ENCODE peak calls at places on chromosome 14, in eight cellular contexts. One of them, this sample, is unnamed.

GRCh38 chr14:90093942-90094595 is 32.3 kb downstream of the KCNK13 start:
- DNase-seq in adipocyte: peak; percentile 61
- DNase-seq in ovary: no peak
- DNase-seq in CD8-positive, alpha-beta memory T cell: no peak
- DNase-seq in right lobe of liver: no peak
- DNase-seq in SK-N-SH: no peak
- DNase-seq in prostate gland: no peak
- DNase-seq in CD4-positive, alpha-beta memory T cell: no peak
- DNase-seq in this sample: no peak

GRCh38 chr14:33081259-33081658 is 142.6 kb downstream of the NPAS3 start:
- DNase-seq in SK-N-SH: no peak
- DNase-seq in prostate gland: no peak
- DNase-seq in adipocyte: no peak
- DNase-seq in right lobe of liver: no peak
- DNase-seq in CD4-positive, alpha-beta memory T cell: no peak
- DNase-seq in ovary: no peak
- DNase-seq in CD8-positive, alpha-beta memory T cell: no peak
- DNase-seq in this sample: no peak

GRCh38 chr14:41297961-41298690 is 308.6 kb upstream of the LRFN5 start:
- DNase-seq in adipocyte: no peak
- DNase-seq in right lobe of liver: no peak
- DNase-seq in ovary: no peak
- DNase-seq in prostate gland: no peak
- DNase-seq in SK-N-SH: no peak
- DNase-seq in CD4-positive, alpha-beta memory T cell: no peak
- DNase-seq in CD8-positive, alpha-beta memory T cell: no peak
- DNase-seq in this sample: no peak

GRCh38 chr14:55389330-55389729 is 22.3 kb downstream of the ATG14 start:
- DNase-seq in SK-N-SH: no peak
- DNase-seq in adipocyte: peak; percentile 76
- DNase-seq in ovary: no peak
- DNase-seq in prostate gland: no peak
- DNase-seq in right lobe of liver: no peak
- DNase-seq in CD4-positive, alpha-beta memory T cell: no peak
- DNase-seq in CD8-positive, alpha-beta memory T cell: no peak
- DNase-seq in this sample: no peak

GRCh38 chr14:55274760-55275159 is 3.5 kb downstream of the FBXO34 start:
- DNase-seq in adipocyte: peak; percentile 53
- DNase-seq in CD8-positive, alpha-beta memory T cell: no peak
- DNase-seq in right lobe of liver: no peak
- DNase-seq in SK-N-SH: peak; percentile 29
- DNase-seq in ovary: no peak
- DNase-seq in prostate gland: no peak
- DNase-seq in CD4-positive, alpha-beta memory T cell: no peak
- DNase-seq in this sample: no peak

GRCh38 chr14:101251812-101252442 is 309.4 kb upstream of the DIO3 start:
- DNase-seq in CD8-positive, alpha-beta memory T cell: no peak
- DNase-seq in ovary: no peak
- DNase-seq in CD4-positive, alpha-beta memory T cell: no peak
- DNase-seq in right lobe of liver: no peak
- DNase-seq in prostate gland: no peak
- DNase-seq in adipocyte: no peak
- DNase-seq in SK-N-SH: peak; percentile 1
- DNase-seq in this sample: no peak

GRCh38 chr14:75339059-75339458 is 60.4 kb downstream of the FOS start:
- DNase-seq in ovary: no peak
- DNase-seq in CD4-positive, alpha-beta memory T cell: no peak
- DNase-seq in right lobe of liver: no peak
- DNase-seq in SK-N-SH: no peak
- DNase-seq in prostate gland: no peak
- DNase-seq in CD8-positive, alpha-beta memory T cell: no peak
- DNase-seq in adipocyte: peak; percentile 65
- DNase-seq in this sample: no peak

GRCh38 chr14:99077844-99078236 is 194.2 kb downstream of the BCL11B start:
- DNase-seq in ovary: no peak
- DNase-seq in prostate gland: no peak
- DNase-seq in SK-N-SH: no peak
- DNase-seq in CD4-positive, alpha-beta memory T cell: no peak
- DNase-seq in CD8-positive, alpha-beta memory T cell: no peak
- DNase-seq in adipocyte: no peak
- DNase-seq in right lobe of liver: no peak
- DNase-seq in this sample: no peak

GRCh38 chr14:98689936-98690335 is 582.1 kb downstream of the BCL11B start:
- DNase-seq in CD8-positive, alpha-beta memory T cell: no peak
- DNase-seq in prostate gland: no peak
- DNase-seq in adipocyte: no peak
- DNase-seq in CD4-positive, alpha-beta memory T cell: no peak
- DNase-seq in ovary: no peak
- DNase-seq in right lobe of liver: no peak
- DNase-seq in SK-N-SH: no peak
- DNase-seq in this sample: no peak

GRCh38 chr14:100436745-100437406 is 113.7 kb downstream of the SLC25A47 start:
- DNase-seq in prostate gland: no peak
- DNase-seq in CD8-positive, alpha-beta memory T cell: no peak
- DNase-seq in ovary: no peak
- DNase-seq in right lobe of liver: peak; percentile 43
- DNase-seq in adipocyte: no peak
- DNase-seq in SK-N-SH: no peak
- DNase-seq in CD4-positive, alpha-beta memory T cell: no peak
- DNase-seq in this sample: no peak

GRCh38 chr14:91854327-91854934 is 12.9 kb downstream of the TC2N start:
- DNase-seq in prostate gland: no peak
- DNase-seq in CD8-positive, alpha-beta memory T cell: no peak
- DNase-seq in ovary: no peak
- DNase-seq in CD4-positive, alpha-beta memory T cell: no peak
- DNase-seq in right lobe of liver: no peak
- DNase-seq in SK-N-SH: no peak
- DNase-seq in adipocyte: no peak
- DNase-seq in this sample: no peak

GRCh38 chr14:101097109-101097793 is 193.7 kb upstream of the RTL1 start:
- DNase-seq in SK-N-SH: no peak
- DNase-seq in prostate gland: no peak
- DNase-seq in adipocyte: no peak
- DNase-seq in ovary: no peak
- DNase-seq in CD8-positive, alpha-beta memory T cell: no peak
- DNase-seq in right lobe of liver: no peak
- DNase-seq in CD4-positive, alpha-beta memory T cell: no peak
- DNase-seq in this sample: no peak

GRCh38 chr14:106875503-106875902 is 1349.1 kb downstream of the TMEM121 start:
- DNase-seq in right lobe of liver: no peak
- DNase-seq in adipocyte: no peak
- DNase-seq in prostate gland: no peak
- DNase-seq in CD4-positive, alpha-beta memory T cell: no peak
- DNase-seq in SK-N-SH: no peak
- DNase-seq in CD8-positive, alpha-beta memory T cell: no peak
- DNase-seq in ovary: peak; percentile 67
- DNase-seq in this sample: no peak

GRCh38 chr14:55645845-55646832 is 66.1 kb downstream of the KTN1 start:
- DNase-seq in CD4-positive, alpha-beta memory T cell: no peak
- DNase-seq in right lobe of liver: no peak
- DNase-seq in CD8-positive, alpha-beta memory T cell: no peak
- DNase-seq in ovary: no peak
- DNase-seq in prostate gland: no peak
- DNase-seq in adipocyte: no peak
- DNase-seq in SK-N-SH: no peak
- DNase-seq in this sample: no peak

GRCh38 chr14:57389646-57390036 is 745 bp upstream of the NAA30 start:
- DNase-seq in prostate gland: peak; percentile 7
- DNase-seq in ovary: peak; percentile 23
- DNase-seq in SK-N-SH: peak; percentile 1
- DNase-seq in CD8-positive, alpha-beta memory T cell: no peak
- DNase-seq in right lobe of liver: no peak
- DNase-seq in adipocyte: no peak
- DNase-seq in CD4-positive, alpha-beta memory T cell: no peak
- DNase-seq in this sample: no peak

GRCh38 chr14:31243860-31244259 is 36.3 kb upstream of the HECTD1 start:
- DNase-seq in prostate gland: no peak
- DNase-seq in SK-N-SH: no peak
- DNase-seq in CD8-positive, alpha-beta memory T cell: no peak
- DNase-seq in ovary: no peak
- DNase-seq in CD4-positive, alpha-beta memory T cell: no peak
- DNase-seq in right lobe of liver: no peak
- DNase-seq in adipocyte: no peak
- DNase-seq in this sample: no peak

GRCh38 chr14:24321212-24321975 is 10.1 kb downstream of the LTB4R start:
- DNase-seq in prostate gland: no peak
- DNase-seq in SK-N-SH: no peak
- DNase-seq in adipocyte: no peak
- DNase-seq in CD8-positive, alpha-beta memory T cell: no peak
- DNase-seq in right lobe of liver: no peak
- DNase-seq in ovary: no peak
- DNase-seq in CD4-positive, alpha-beta memory T cell: no peak
- DNase-seq in this sample: no peak

GRCh38 chr14:68144051-68144681 is 324.6 kb downstream of the RAD51B start:
- DNase-seq in right lobe of liver: no peak
- DNase-seq in prostate gland: peak; percentile 47
- DNase-seq in adipocyte: peak; percentile 53
- DNase-seq in CD4-positive, alpha-beta memory T cell: no peak
- DNase-seq in ovary: no peak
- DNase-seq in CD8-positive, alpha-beta memory T cell: no peak
- DNase-seq in SK-N-SH: no peak
- DNase-seq in this sample: no peak
- H3K4me1 ChIP-seq in right lobe of liver: no peaks in the 10 kb centered on the region
- H3K4me1 ChIP-seq in prostate gland: peaks cover 10% of the 10 kb centered on the region
- H3K4me1 ChIP-seq in adipocyte: peaks cover 82% of the 10 kb centered on the region
- H3K4me1 ChIP-seq in CD4-positive, alpha-beta memory T cell: peaks cover 21% of the 10 kb centered on the region
- H3K4me1 ChIP-seq in ovary: peaks cover 27% of the 10 kb centered on the region
- H3K4me1 ChIP-seq in CD8-positive, alpha-beta memory T cell: no peaks in the 10 kb centered on the region
- H3K4me1 ChIP-seq in SK-N-SH: peaks cover 14% of the 10 kb centered on the region
- H3K4me1 ChIP-seq in this sample: peaks cover 5% of the 10 kb centered on the region

DNA sequence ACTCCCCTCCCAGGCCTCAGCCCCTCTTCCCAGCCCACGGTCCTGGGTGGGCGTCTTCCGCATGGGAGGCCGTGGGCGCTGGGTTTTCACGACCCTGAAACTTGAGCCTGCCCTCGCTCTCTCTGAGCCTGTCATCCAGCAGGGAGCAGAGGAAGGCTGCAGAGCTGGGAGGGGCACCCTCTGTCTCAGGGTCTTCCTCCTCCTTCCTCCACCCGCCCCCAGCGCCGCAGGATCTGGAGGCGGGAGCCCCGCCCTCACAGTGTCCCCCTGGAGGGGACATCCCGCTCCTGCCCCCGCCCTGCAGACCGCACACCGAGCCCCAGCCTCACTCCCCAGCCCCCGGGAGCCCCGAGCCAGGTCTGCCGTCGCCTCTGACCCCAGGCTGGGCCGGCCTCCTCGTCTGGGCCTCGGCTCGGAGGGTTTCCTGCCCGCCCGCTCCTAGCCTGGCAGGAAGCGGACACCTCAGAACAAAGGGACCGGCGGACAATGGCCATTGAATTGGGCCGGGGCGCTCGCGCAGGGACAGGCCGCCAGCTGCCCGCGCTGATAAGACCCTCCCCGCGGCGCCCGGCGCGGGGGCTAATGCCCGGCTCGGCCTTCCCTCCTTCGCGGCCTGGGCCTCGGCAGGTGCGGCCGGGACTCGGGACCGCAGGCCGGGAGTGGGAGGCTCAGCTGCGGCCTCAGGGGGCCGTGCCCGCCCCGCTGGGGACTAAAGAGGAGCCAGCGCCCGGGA is 15.3 kb upstream of the NUDT14 start:
- DNase-seq in SK-N-SH: no peak
- DNase-seq in prostate gland: no peak
- DNase-seq in adipocyte: no peak
- DNase-seq in CD4-positive, alpha-beta memory T cell: no peak
- DNase-seq in ovary: no peak
- DNase-seq in right lobe of liver: no peak
- DNase-seq in CD8-positive, alpha-beta memory T cell: no peak
- DNase-seq in this sample: no peak
- H3K27me3 ChIP-seq in SK-N-SH: no peaks in the 10 kb centered on the region
- H3K27me3 ChIP-seq in prostate gland: peaks cover 7% of the 10 kb centered on the region
- H3K27me3 ChIP-seq in adipocyte: peaks cover 60% of the 10 kb centered on the region
- H3K27me3 ChIP-seq in CD4-positive, alpha-beta memory T cell: peaks cover 8% of the 10 kb centered on the region
- H3K27me3 ChIP-seq in ovary: no peaks in the 10 kb centered on the region
- H3K27me3 ChIP-seq in right lobe of liver: no peaks in the 10 kb centered on the region
- H3K27me3 ChIP-seq in CD8-positive, alpha-beta memory T cell: peaks cover 11% of the 10 kb centered on the region
- H3K27me3 ChIP-seq in this sample: no peaks in the 10 kb centered on the region

GRCh38 chr14:73753043-73753886 is 39.1 kb upstream of the PNMA1 start:
- DNase-seq in CD4-positive, alpha-beta memory T cell: peak; percentile 78
- DNase-seq in CD8-positive, alpha-beta memory T cell: no peak
- DNase-seq in ovary: no peak
- DNase-seq in right lobe of liver: peak; percentile 84
- DNase-seq in SK-N-SH: peak; percentile 64
- DNase-seq in adipocyte: no peak
- DNase-seq in prostate gland: no peak
- DNase-seq in this sample: peak; percentile 53
- H3K4me1 ChIP-seq in CD4-positive, alpha-beta memory T cell: peaks cover 99% of the 10 kb centered on the region
- H3K4me1 ChIP-seq in CD8-positive, alpha-beta memory T cell: peaks cover 98% of the 10 kb centered on the region
- H3K4me1 ChIP-seq in ovary: peaks cover 58% of the 10 kb centered on the region
- H3K4me1 ChIP-seq in right lobe of liver: peaks cover 38% of the 10 kb centered on the region
- H3K4me1 ChIP-seq in SK-N-SH: peaks cover 67% of the 10 kb centered on the region
- H3K4me1 ChIP-seq in adipocyte: peaks cover 86% of the 10 kb centered on the region
- H3K4me1 ChIP-seq in prostate gland: peaks cover 85% of the 10 kb centered on the region
- H3K4me1 ChIP-seq in this sample: peaks cover 95% of the 10 kb centered on the region

GRCh38 chr14:104624939-104625338 is 20.4 kb upstream of the TMEM179 start:
- DNase-seq in SK-N-SH: no peak
- DNase-seq in adipocyte: no peak
- DNase-seq in CD8-positive, alpha-beta memory T cell: no peak
- DNase-seq in prostate gland: no peak
- DNase-seq in right lobe of liver: no peak
- DNase-seq in CD4-positive, alpha-beta memory T cell: no peak
- DNase-seq in ovary: no peak
- DNase-seq in this sample: no peak
- H3K27me3 ChIP-seq in SK-N-SH: peaks cover 17% of the 10 kb centered on the region
- H3K27me3 ChIP-seq in adipocyte: peaks cover 37% of the 10 kb centered on the region
- H3K27me3 ChIP-seq in CD8-positive, alpha-beta memory T cell: no peaks in the 10 kb centered on the region
- H3K27me3 ChIP-seq in prostate gland: no peaks in the 10 kb centered on the region
- H3K27me3 ChIP-seq in right lobe of liver: no peaks in the 10 kb centered on the region
- H3K27me3 ChIP-seq in CD4-positive, alpha-beta memory T cell: peaks cover 5% of the 10 kb centered on the region
- H3K27me3 ChIP-seq in ovary: no peaks in the 10 kb centered on the region
- H3K27me3 ChIP-seq in this sample: peaks cover 6% of the 10 kb centered on the region

DNA sequence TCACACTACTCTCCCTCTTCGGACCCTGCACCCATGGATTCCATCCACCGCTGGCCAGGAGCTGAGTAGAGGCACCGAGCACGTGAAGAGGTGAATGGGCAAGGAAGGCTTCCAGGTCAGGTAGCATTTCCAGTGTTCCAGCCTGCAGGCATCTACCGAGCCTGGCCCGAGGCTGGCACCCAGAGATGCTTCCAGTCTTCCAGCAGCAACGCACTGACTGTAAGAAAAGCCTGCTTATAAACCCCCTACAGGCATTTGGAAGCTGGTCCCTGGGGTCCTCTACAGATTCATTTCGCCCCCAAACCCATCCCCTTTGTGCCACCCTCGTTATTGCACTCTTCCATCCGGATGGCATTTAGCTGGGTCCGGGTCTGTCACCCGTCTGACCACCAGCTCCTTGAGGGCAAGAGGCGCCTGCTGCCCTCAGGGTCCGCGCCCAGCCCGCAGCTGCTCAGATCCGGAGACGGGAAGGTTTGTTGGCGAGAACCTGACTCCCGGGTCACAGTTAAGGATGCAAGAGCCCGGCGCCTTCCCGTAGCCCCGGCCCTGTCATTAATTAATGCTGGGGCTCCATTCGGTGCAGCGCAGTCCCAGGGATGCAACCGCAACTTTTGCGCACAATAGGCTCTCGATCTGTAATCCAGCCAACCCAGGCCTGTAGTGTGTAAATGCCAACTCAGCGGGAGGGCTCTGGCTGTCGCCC is 614 bp upstream of the MARK3 start:
- DNase-seq in adipocyte: no peak
- DNase-seq in prostate gland: no peak
- DNase-seq in ovary: no peak
- DNase-seq in CD8-positive, alpha-beta memory T cell: no peak
- DNase-seq in SK-N-SH: no peak
- DNase-seq in CD4-positive, alpha-beta memory T cell: no peak
- DNase-seq in right lobe of liver: no peak
- DNase-seq in this sample: no peak
- H3K4me1 ChIP-seq in adipocyte: peaks cover 26% of the 10 kb centered on the region
- H3K4me1 ChIP-seq in prostate gland: peaks cover 8% of the 10 kb centered on the region
- H3K4me1 ChIP-seq in ovary: peaks cover 3% of the 10 kb centered on the region
- H3K4me1 ChIP-seq in CD8-positive, alpha-beta memory T cell: peaks cover 33% of the 10 kb centered on the region
- H3K4me1 ChIP-seq in SK-N-SH: peaks cover 10% of the 10 kb centered on the region
- H3K4me1 ChIP-seq in CD4-positive, alpha-beta memory T cell: peaks cover 33% of the 10 kb centered on the region
- H3K4me1 ChIP-seq in right lobe of liver: no peaks in the 10 kb centered on the region
- H3K4me1 ChIP-seq in this sample: peaks cover 38% of the 10 kb centered on the region